ENCODE peak calls at places on chromosomes 16 and 17, in eight cellular contexts. Z is transverse colon; F is WERI-Rb-1; Y is A549; V is CD8-positive, alpha-beta T cell; R is epithelial cell of esophagus; K is uterus; O is suprapubic skin. Q is an unnamed sample.

GRCh38 chr17:75516619-75517276 is 420 bp downstream of the TSEN54 start:
- DNase-seq in Z (peak; percentile 41), F (peak; percentile 50), Y (no peak), V (no peak), R (no peak), K (peak; percentile 36), O (no peak), Q (no peak)

GRCh38 chr17:43018008-43018853 is 4.0 kb downstream of the VAT1 start:
- DNase-seq in Z (no peak), F (no peak), Y (peak; percentile 65), V (no peak), R (no peak), K (no peak), O (no peak), Q (peak; percentile 40)

GRCh38 chr16:65837431-65837986 is 529.0 kb upstream of the CDH5 start:
- DNase-seq in Z (no peak), F (no peak), Y (no peak), V (no peak), R (no peak), K (no peak), O (no peak), Q (no peak)

GRCh38 chr16:20308266-20308665 is 19.0 kb downstream of the GP2 start:
- DNase-seq in Z (no peak), F (no peak), Y (no peak), V (no peak), R (no peak), K (no peak), O (no peak), Q (no peak)

GRCh38 chr16:67436640-67437193 is 5.8 kb downstream of the HSD11B2 start:
- DNase-seq in Z (no peak), F (no peak), Y (no peak), V (no peak), R (no peak), K (no peak), O (no peak), Q (no peak)

GRCh38 chr16:1469693-1470201 is 5.1 kb downstream of the CLCN7 start:
- DNase-seq in Z (no peak), F (no peak), Y (no peak), V (no peak), R (no peak), K (no peak), O (no peak), Q (no peak)

GRCh38 chr16:27790546-27791403 is 240.8 kb downstream of the KATNIP start:
- DNase-seq in Z (no peak), F (no peak), Y (no peak), V (no peak), R (no peak), K (no peak), O (no peak), Q (no peak)

GRCh38 chr17:39929657-39930407 is 2.3 kb downstream of the LRRC3C start:
- DNase-seq in Z (no peak), F (no peak), Y (peak; percentile 55), V (no peak), R (peak; percentile 70), K (no peak), O (no peak), Q (no peak)

GRCh38 chr17:72249441-72249840 is 128.6 kb downstream of the SOX9 start:
- DNase-seq in Z (peak; percentile 82), F (no peak), Y (no peak), V (no peak), R (peak; percentile 87), K (no peak), O (no peak), Q (no peak)

GRCh38 chr17:83103200-83103937 is 24.0 kb downstream of the METRNL start:
- DNase-seq in Z (peak; percentile 81), F (no peak), Y (peak; percentile 68), V (no peak), R (no peak), K (peak; percentile 85), O (no peak), Q (no peak)

GRCh38 chr16:4415538-4416199 is 727 bp downstream of the CORO7 start:
- DNase-seq in Z (peak; percentile 72), F (peak; percentile 25), Y (no peak), V (peak; percentile 35), R (peak; percentile 33), K (no peak), O (no peak), Q (peak; percentile 53)

GRCh38 chr17:81534157-81535006 is 6.2 kb downstream of the FSCN2 start:
- DNase-seq in Z (no peak), F (peak; percentile 77), Y (no peak), V (no peak), R (peak; percentile 32), K (no peak), O (no peak), Q (no peak)

GRCh38 chr16:54355251-54355650 is 68.7 kb upstream of the IRX3 start:
- DNase-seq in Z (no peak), F (no peak), Y (no peak), V (no peak), R (peak; percentile 14), K (no peak), O (no peak), Q (no peak)

GRCh38 chr16:81530296-81530721 is 85.7 kb downstream of the CMIP start:
- DNase-seq in Z (no peak), F (no peak), Y (no peak), V (no peak), R (peak; percentile 96), K (no peak), O (no peak), Q (no peak)
- TF ChIP-seq CTCF in Z (no peak), F (no peak), Y (no peak), V (no peak), R (peak; percentile 42), K (no peak), O (no peak), Q (no peak)

GRCh38 chr17:34547453-34548063 is 31.8 kb upstream of the TMEM132E start:
- DNase-seq in Z (no peak), F (peak; percentile 24), Y (no peak), V (no peak), R (no peak), K (no peak), O (no peak), Q (no peak)
- TF ChIP-seq CTCF in Z (no peak), F (peak; percentile 33), Y (no peak), V (no peak), R (no peak), K (no peak), O (no peak), Q (no peak)

DNA sequence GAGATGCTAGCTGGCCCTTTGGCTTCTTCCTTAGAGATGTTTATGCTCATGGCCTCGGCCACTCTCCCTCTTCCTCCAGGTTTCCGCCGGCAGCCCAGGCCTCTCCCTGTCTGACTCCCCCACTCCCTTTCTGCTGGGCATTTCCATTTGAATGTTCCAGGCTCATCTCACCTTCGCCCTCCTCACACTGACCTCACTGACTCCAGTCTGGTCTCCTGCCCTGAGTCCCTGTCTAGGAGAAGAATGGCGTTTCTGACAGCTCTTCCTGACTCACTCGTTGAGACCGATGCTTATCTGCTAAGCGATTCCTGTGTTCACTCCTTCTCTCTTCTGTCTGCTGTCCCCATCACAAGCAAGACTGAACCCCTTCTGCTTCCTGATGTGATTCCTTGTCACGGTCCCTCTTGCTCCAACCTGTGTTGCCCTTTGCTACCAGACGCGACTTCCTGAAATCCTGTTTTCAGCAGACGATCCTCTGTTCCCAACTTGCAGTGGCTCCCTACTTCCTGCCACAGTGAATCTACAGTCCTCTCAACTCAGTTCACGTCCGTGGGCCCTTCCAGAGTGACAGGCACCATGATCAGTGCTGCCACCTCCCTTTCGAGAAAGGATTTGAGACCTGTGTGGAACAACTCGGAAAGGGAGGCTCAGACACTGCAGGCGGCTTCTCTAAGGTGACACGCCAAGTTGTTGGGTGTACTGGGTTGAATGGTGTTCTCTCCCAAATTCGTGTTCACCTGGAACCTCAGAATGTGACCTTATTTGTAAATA is 176.4 kb downstream of the MSI2 start:
- DNase-seq in Z (no peak), F (no peak), Y (no peak), V (no peak), R (no peak), K (no peak), O (no peak), Q (no peak)
- TF ChIP-seq CTCF in Z (no peak), F (peak; percentile 14), Y (no peak), V (no peak), R (no peak), K (no peak), O (no peak), Q (no peak)

GRCh38 chr16:86020971-86021370 is 122.0 kb downstream of the IRF8 start:
- DNase-seq in Z (no peak), F (peak; percentile 31), Y (no peak), V (no peak), R (no peak), K (no peak), O (peak; percentile 73), Q (no peak)
- TF ChIP-seq CTCF in Z (no peak), F (peak; percentile 52), Y (no peak), V (no peak), R (no peak), K (no peak), O (no peak), Q (no peak)

DNA sequence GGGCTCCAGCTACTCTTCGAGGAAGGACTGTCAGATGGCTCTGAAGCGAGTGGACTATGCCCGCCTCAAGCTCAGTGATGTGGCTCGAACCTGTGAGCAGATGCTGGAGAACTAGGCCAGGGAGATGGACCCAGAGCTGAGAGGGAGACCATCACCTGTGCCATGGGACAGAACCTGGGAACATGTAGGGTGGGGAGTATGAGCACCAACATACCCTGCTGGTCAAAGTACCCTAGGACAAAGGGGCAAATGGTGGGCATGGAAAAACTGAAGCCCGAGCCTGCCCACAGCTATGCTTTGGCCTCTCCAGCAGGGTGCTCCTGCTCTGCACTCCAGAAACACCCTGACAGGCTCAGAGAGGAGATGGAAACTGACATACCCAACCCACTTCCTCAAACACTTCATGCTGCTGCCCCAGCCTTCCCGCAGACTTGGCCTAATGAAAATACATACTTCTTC is 1.9 kb downstream of the MED11 start:
- DNase-seq in Z (no peak), F (no peak), Y (no peak), V (no peak), R (peak; percentile 12), K (no peak), O (no peak), Q (peak; percentile 75)
- TF ChIP-seq CTCF in Z (no peak), F (peak; percentile 45), Y (no peak), V (no peak), R (peak; percentile 18), K (no peak), O (no peak), Q (peak; percentile 41)

GRCh38 chr16:70692130-70692470 is 6.2 kb upstream of the MTSS2 start:
- DNase-seq in Z (no peak), F (no peak), Y (no peak), V (no peak), R (no peak), K (no peak), O (no peak), Q (no peak)

GRCh38 chr16:70692481-70693203 is 6.8 kb upstream of the MTSS2 start:
- DNase-seq in Z (no peak), F (no peak), Y (no peak), V (no peak), R (no peak), K (no peak), O (no peak), Q (no peak)

GRCh38 chr16:70693231-70693671 is 7.4 kb upstream of the MTSS2 start:
- DNase-seq in Z (no peak), F (peak; percentile 47), Y (no peak), V (no peak), R (no peak), K (peak; percentile 85), O (no peak), Q (no peak)

GRCh38 chr16:70689970-70690905 is 4.4 kb upstream of the MTSS2 start:
- DNase-seq in Z (peak; percentile 65), F (no peak), Y (no peak), V (no peak), R (no peak), K (no peak), O (no peak), Q (no peak)

GRCh38 chr16:70691223-70692129 is 5.6 kb upstream of the MTSS2 start:
- DNase-seq in Z (peak; percentile 69), F (no peak), Y (peak; percentile 67), V (no peak), R (no peak), K (peak; percentile 97), O (no peak), Q (no peak)
- TF ChIP-seq CTCF in Z (no peak), F (no peak), Y (no peak), V (no peak), R (no peak), K (no peak), O (no peak), Q (no peak)